ENCODE peak calls at places on chromosomes 1 and 21, in seven cellular contexts. One of them, this sample, is unnamed.

GRCh38 chr1:203628185-203628996 is 1.8 kb downstream of the ATP2B4 start:
- DNase-seq in pancreas: no peak
- DNase-seq in mesendoderm: peak; percentile 98
- DNase-seq in prostate gland: no peak
- DNase-seq in hepatocyte: peak; percentile 81
- DNase-seq in right lobe of liver: no peak
- DNase-seq in left lung: peak; percentile 54
- DNase-seq in this sample: peak; percentile 76

GRCh38 chr1:2381741-2382620 is 9.4 kb downstream of the MORN1 start:
- DNase-seq in pancreas: peak; percentile 70
- DNase-seq in mesendoderm: peak; percentile 78
- DNase-seq in prostate gland: peak; percentile 69
- DNase-seq in hepatocyte: peak; percentile 90
- DNase-seq in right lobe of liver: peak; percentile 86
- DNase-seq in left lung: peak; percentile 82
- DNase-seq in this sample: peak; percentile 71

GRCh38 chr21:15679630-15680029 is 50.2 kb upstream of the USP25 start:
- DNase-seq in pancreas: no peak
- DNase-seq in mesendoderm: peak; percentile 13
- DNase-seq in prostate gland: no peak
- DNase-seq in hepatocyte: no peak
- DNase-seq in right lobe of liver: no peak
- DNase-seq in left lung: no peak
- DNase-seq in this sample: no peak

GRCh38 chr1:168907053-168907452 is 178.0 kb upstream of the DPT start:
- DNase-seq in pancreas: peak; percentile 13
- DNase-seq in mesendoderm: no peak
- DNase-seq in prostate gland: peak; percentile 53
- DNase-seq in hepatocyte: peak; percentile 37
- DNase-seq in right lobe of liver: no peak
- DNase-seq in left lung: peak; percentile 39
- DNase-seq in this sample: no peak

GRCh38 chr1:43999455-43999854 is 8.1 kb downstream of the CCDC24 start:
- DNase-seq in pancreas: no peak
- DNase-seq in mesendoderm: no peak
- DNase-seq in prostate gland: no peak
- DNase-seq in hepatocyte: no peak
- DNase-seq in right lobe of liver: no peak
- DNase-seq in left lung: no peak
- DNase-seq in this sample: no peak

GRCh38 chr1:22237433-22238093 is 94.7 kb upstream of the WNT4 start:
- DNase-seq in pancreas: no peak
- DNase-seq in mesendoderm: no peak
- DNase-seq in prostate gland: no peak
- DNase-seq in hepatocyte: no peak
- DNase-seq in right lobe of liver: no peak
- DNase-seq in left lung: peak; percentile 65
- DNase-seq in this sample: no peak

GRCh38 chr21:33257404-33257803 is 8.8 kb upstream of the IL10RB start:
- DNase-seq in pancreas: no peak
- DNase-seq in mesendoderm: no peak
- DNase-seq in prostate gland: no peak
- DNase-seq in hepatocyte: no peak
- DNase-seq in right lobe of liver: no peak
- DNase-seq in left lung: no peak
- DNase-seq in this sample: no peak

GRCh38 chr1:1206376-1207253 is at the start of gene TNFRSF18:
- DNase-seq in pancreas: no peak
- DNase-seq in mesendoderm: peak; percentile 30
- DNase-seq in prostate gland: peak; percentile 43
- DNase-seq in hepatocyte: no peak
- DNase-seq in right lobe of liver: no peak
- DNase-seq in left lung: no peak
- DNase-seq in this sample: no peak

GRCh38 chr1:939511-940107 is 15.9 kb downstream of the SAMD11 start:
- DNase-seq in pancreas: no peak
- DNase-seq in mesendoderm: no peak
- DNase-seq in prostate gland: no peak
- DNase-seq in hepatocyte: no peak
- DNase-seq in right lobe of liver: no peak
- DNase-seq in left lung: no peak
- DNase-seq in this sample: no peak

DNA sequence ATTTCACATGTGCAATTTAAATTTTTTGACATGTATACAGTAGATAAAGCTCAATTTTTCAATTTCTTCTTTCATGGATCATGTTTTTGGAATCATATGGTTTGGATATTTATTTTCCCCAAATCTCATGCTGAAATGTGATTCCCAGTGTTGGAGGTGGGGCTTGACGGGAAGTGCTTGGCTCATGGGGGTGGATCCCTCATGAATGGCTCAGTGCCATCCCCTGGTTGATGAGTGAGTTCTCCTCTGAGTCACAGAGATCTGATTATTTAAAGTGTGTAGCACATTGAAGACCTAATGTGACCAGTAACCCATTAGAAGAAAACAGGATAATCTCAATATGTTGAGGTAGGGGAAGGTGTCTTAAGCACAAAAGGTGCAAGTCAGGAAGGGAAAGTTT is 9.1 kb upstream of the IFI16 start:
- DNase-seq in pancreas: peak; percentile 59
- DNase-seq in mesendoderm: peak; percentile 77
- DNase-seq in prostate gland: peak; percentile 78
- DNase-seq in hepatocyte: peak; percentile 85
- DNase-seq in right lobe of liver: peak; percentile 74
- DNase-seq in left lung: peak; percentile 78
- DNase-seq in this sample: peak; percentile 74
- H3K4me3 ChIP-seq in pancreas: no peak overlapping the region
- H3K4me3 ChIP-seq in mesendoderm: no peak overlapping the region
- H3K4me3 ChIP-seq in prostate gland: peak overlapping the region; percentile 23
- H3K4me3 ChIP-seq in hepatocyte: peak overlapping the region; percentile 10
- H3K4me3 ChIP-seq in right lobe of liver: peak overlapping the region; percentile 18
- H3K4me3 ChIP-seq in left lung: peak overlapping the region; percentile 21
- H3K4me3 ChIP-seq in this sample: no peak overlapping the region

GRCh38 chr1:19481826-19482398 is 3.4 kb downstream of the CAPZB start:
- DNase-seq in pancreas: no peak
- DNase-seq in mesendoderm: no peak
- DNase-seq in prostate gland: no peak
- DNase-seq in hepatocyte: no peak
- DNase-seq in right lobe of liver: no peak
- DNase-seq in left lung: no peak
- DNase-seq in this sample: no peak
- H3K4me3 ChIP-seq in pancreas: no peak overlapping the region
- H3K4me3 ChIP-seq in mesendoderm: no peak overlapping the region
- H3K4me3 ChIP-seq in prostate gland: no peak overlapping the region
- H3K4me3 ChIP-seq in hepatocyte: no peak overlapping the region
- H3K4me3 ChIP-seq in right lobe of liver: no peak overlapping the region
- H3K4me3 ChIP-seq in left lung: no peak overlapping the region
- H3K4me3 ChIP-seq in this sample: no peak overlapping the region

DNA sequence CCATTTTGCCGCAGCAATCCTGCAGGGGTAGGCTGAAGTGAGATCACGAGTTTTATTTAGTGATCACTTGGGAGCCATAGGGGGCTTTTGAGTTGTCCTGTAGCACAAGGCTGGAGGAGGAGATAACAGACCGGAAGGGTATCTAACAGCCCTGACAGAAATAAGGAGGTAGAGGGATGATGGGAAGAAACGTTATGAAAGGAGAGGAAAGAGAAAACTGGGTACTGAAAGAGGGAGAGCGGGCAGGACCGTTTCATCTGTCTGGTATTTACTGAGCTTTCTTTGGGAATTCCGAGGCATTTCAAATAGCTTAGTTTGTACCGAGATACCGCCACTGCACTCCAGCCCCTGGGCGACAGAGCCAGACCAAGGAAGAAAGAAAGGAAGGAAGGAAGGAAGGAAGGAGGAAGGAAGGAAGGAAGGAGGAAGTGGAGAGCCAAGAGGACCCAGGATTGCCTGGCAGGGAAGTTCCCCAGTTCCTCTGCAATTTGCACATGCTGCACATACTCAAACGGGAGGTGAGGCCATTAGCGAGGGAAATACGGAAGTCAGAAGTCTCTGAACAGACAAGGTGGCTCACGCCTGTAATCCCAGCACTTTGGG is 859 bp upstream of the FUCA1 start:
- DNase-seq in pancreas: peak; percentile 25
- DNase-seq in mesendoderm: peak; percentile 14
- DNase-seq in prostate gland: no peak
- DNase-seq in hepatocyte: no peak
- DNase-seq in right lobe of liver: no peak
- DNase-seq in left lung: peak; percentile 45
- DNase-seq in this sample: no peak
- H3K4me3 ChIP-seq in pancreas: peak overlapping the region; percentile 96
- H3K4me3 ChIP-seq in mesendoderm: no peak overlapping the region
- H3K4me3 ChIP-seq in prostate gland: peak overlapping the region; percentile 85
- H3K4me3 ChIP-seq in hepatocyte: no peak overlapping the region
- H3K4me3 ChIP-seq in right lobe of liver: peak overlapping the region; percentile 91
- H3K4me3 ChIP-seq in left lung: peak overlapping the region; percentile 69
- H3K4me3 ChIP-seq in this sample: peak overlapping the region; percentile 54

DNA sequence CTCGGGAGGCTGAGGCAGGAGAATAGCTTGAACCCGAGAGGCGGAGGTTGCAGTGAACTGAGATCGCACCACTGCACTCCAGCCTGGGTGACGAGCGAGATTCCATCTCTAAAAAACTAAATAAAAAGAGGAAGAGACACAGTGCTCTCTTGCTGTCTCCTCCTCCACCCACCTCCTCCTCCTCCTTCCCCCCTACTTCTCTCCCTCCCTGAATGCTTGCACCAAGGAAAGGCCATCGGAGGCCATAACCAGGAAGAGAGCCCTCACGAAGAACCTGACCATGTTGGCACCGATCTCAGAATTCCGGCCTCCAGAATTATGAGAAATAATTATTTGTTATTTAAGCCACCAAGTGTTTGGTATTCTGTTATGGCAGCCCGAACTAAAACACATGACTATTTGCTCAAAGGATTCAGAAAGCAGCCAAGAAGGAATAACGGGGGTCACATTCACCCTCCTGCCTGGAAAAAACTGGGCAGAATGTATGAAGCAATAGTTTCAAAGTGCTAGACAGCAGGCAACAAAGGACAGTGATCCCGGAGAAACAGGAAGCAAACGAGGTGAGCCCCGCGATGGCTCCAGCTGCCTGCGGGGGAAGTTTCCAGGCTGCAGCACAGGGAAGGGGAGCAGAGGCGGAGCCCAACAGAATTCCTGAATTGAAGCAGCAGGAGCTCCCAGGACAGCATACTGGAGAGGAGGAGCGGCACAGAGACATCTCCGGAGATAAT is 35.8 kb downstream of the LDLRAD1 start:
- DNase-seq in pancreas: peak; percentile 27
- DNase-seq in mesendoderm: peak; percentile 93
- DNase-seq in prostate gland: peak; percentile 24
- DNase-seq in hepatocyte: peak; percentile 78
- DNase-seq in right lobe of liver: peak; percentile 72
- DNase-seq in left lung: no peak
- DNase-seq in this sample: no peak
- H3K4me3 ChIP-seq in pancreas: peak overlapping the region; percentile 42
- H3K4me3 ChIP-seq in mesendoderm: no peak overlapping the region
- H3K4me3 ChIP-seq in prostate gland: peak overlapping the region; percentile 25
- H3K4me3 ChIP-seq in hepatocyte: no peak overlapping the region
- H3K4me3 ChIP-seq in right lobe of liver: peak overlapping the region; percentile 14
- H3K4me3 ChIP-seq in left lung: peak overlapping the region; percentile 5
- H3K4me3 ChIP-seq in this sample: no peak overlapping the region

GRCh38 chr1:54498383-54499096 is 49.5 kb upstream of the ACOT11 start:
- DNase-seq in pancreas: no peak
- DNase-seq in mesendoderm: peak; percentile 64
- DNase-seq in prostate gland: no peak
- DNase-seq in hepatocyte: no peak
- DNase-seq in right lobe of liver: no peak
- DNase-seq in left lung: no peak
- DNase-seq in this sample: no peak
- H3K4me3 ChIP-seq in pancreas: no peak overlapping the region
- H3K4me3 ChIP-seq in mesendoderm: no peak overlapping the region
- H3K4me3 ChIP-seq in prostate gland: no peak overlapping the region
- H3K4me3 ChIP-seq in hepatocyte: no peak overlapping the region
- H3K4me3 ChIP-seq in right lobe of liver: no peak overlapping the region
- H3K4me3 ChIP-seq in left lung: no peak overlapping the region
- H3K4me3 ChIP-seq in this sample: peak overlapping the region; percentile 26

GRCh38 chr1:239861985-239862384 is 229.7 kb upstream of the FMN2 start:
- DNase-seq in pancreas: no peak
- DNase-seq in mesendoderm: no peak
- DNase-seq in prostate gland: no peak
- DNase-seq in hepatocyte: no peak
- DNase-seq in right lobe of liver: no peak
- DNase-seq in left lung: no peak
- DNase-seq in this sample: no peak
- H3K4me3 ChIP-seq in pancreas: no peak overlapping the region
- H3K4me3 ChIP-seq in mesendoderm: no peak overlapping the region
- H3K4me3 ChIP-seq in prostate gland: no peak overlapping the region
- H3K4me3 ChIP-seq in hepatocyte: no peak overlapping the region
- H3K4me3 ChIP-seq in right lobe of liver: no peak overlapping the region
- H3K4me3 ChIP-seq in left lung: no peak overlapping the region
- H3K4me3 ChIP-seq in this sample: no peak overlapping the region

GRCh38 chr1:229406798-229407197 is 27.1 kb downstream of the ACTA1 start:
- DNase-seq in pancreas: no peak
- DNase-seq in mesendoderm: peak; percentile 63
- DNase-seq in prostate gland: no peak
- DNase-seq in hepatocyte: peak; percentile 35
- DNase-seq in right lobe of liver: no peak
- DNase-seq in left lung: no peak
- DNase-seq in this sample: no peak
- H3K4me3 ChIP-seq in pancreas: peak overlapping the region; percentile 35
- H3K4me3 ChIP-seq in mesendoderm: peak overlapping the region; percentile 29
- H3K4me3 ChIP-seq in prostate gland: peak overlapping the region; percentile 23
- H3K4me3 ChIP-seq in hepatocyte: no peak overlapping the region
- H3K4me3 ChIP-seq in right lobe of liver: no peak overlapping the region
- H3K4me3 ChIP-seq in left lung: no peak overlapping the region
- H3K4me3 ChIP-seq in this sample: no peak overlapping the region